ENCODE peak calls at places on chromosomes 4 and X, in nine cellular contexts. One of them, this sample, is unnamed.

GRCh38 chr4:110208419-110208818 is 10.0 kb upstream of the ELOVL6 start:
- DNase-seq in GM18507: no peak
- DNase-seq in stomach: no peak
- DNase-seq in ecto neural progenitor cell: no peak
- DNase-seq in iris pigment epithelial cell: no peak
- DNase-seq in NCI-H1417: no peak
- DNase-seq in kidney: no peak
- DNase-seq in left lung: no peak
- DNase-seq in NCI-H2081: no peak
- DNase-seq in this sample: no peak

GRCh38 chr4:31518796-31519250 is 798.7 kb downstream of the PCDH7 start:
- DNase-seq in GM18507: no peak
- DNase-seq in NCI-H1417: no peak
- DNase-seq in ecto neural progenitor cell: no peak
- DNase-seq in kidney: no peak
- DNase-seq in stomach: no peak
- DNase-seq in left lung: no peak
- DNase-seq in iris pigment epithelial cell: peak; percentile 48
- DNase-seq in NCI-H2081: no peak
- DNase-seq in this sample: no peak

GRCh38 chr4:183441276-183441675 is 3.2 kb upstream of the CDKN2AIP start:
- DNase-seq in left lung: no peak
- DNase-seq in stomach: no peak
- DNase-seq in NCI-H1417: no peak
- DNase-seq in GM18507: no peak
- DNase-seq in ecto neural progenitor cell: no peak
- DNase-seq in kidney: no peak
- DNase-seq in iris pigment epithelial cell: no peak
- DNase-seq in NCI-H2081: no peak
- DNase-seq in this sample: no peak

GRCh38 chrX:135395064-135395463 is 26.7 kb upstream of the SMIM10L2A start:
- DNase-seq in left lung: no peak
- DNase-seq in GM18507: no peak
- DNase-seq in ecto neural progenitor cell: no peak
- DNase-seq in NCI-H1417: no peak
- DNase-seq in NCI-H2081: no peak
- DNase-seq in stomach: no peak
- DNase-seq in kidney: no peak
- DNase-seq in iris pigment epithelial cell: no peak
- DNase-seq in this sample: no peak

GRCh38 chr4:33189169-33189568 is 2469.0 kb downstream of the PCDH7 start:
- DNase-seq in GM18507: no peak
- DNase-seq in stomach: no peak
- DNase-seq in ecto neural progenitor cell: no peak
- DNase-seq in left lung: no peak
- DNase-seq in NCI-H1417: no peak
- DNase-seq in NCI-H2081: no peak
- DNase-seq in iris pigment epithelial cell: no peak
- DNase-seq in kidney: no peak
- DNase-seq in this sample: no peak

GRCh38 chr4:8330821-8331566 is 61.4 kb downstream of the HTRA3 start:
- DNase-seq in kidney: peak; percentile 86
- DNase-seq in GM18507: no peak
- DNase-seq in NCI-H2081: no peak
- DNase-seq in NCI-H1417: no peak
- DNase-seq in stomach: peak; percentile 25
- DNase-seq in iris pigment epithelial cell: no peak
- DNase-seq in ecto neural progenitor cell: no peak
- DNase-seq in left lung: no peak
- DNase-seq in this sample: no peak

GRCh38 chr4:54908744-54909143 is 216.7 kb downstream of the KDR start:
- DNase-seq in GM18507: no peak
- DNase-seq in left lung: no peak
- DNase-seq in stomach: no peak
- DNase-seq in NCI-H2081: no peak
- DNase-seq in kidney: no peak
- DNase-seq in NCI-H1417: no peak
- DNase-seq in ecto neural progenitor cell: no peak
- DNase-seq in iris pigment epithelial cell: no peak
- DNase-seq in this sample: no peak

GRCh38 chr4:137707626-137708025 is 175.3 kb upstream of the PCDH18 start:
- DNase-seq in iris pigment epithelial cell: peak; percentile 72
- DNase-seq in ecto neural progenitor cell: no peak
- DNase-seq in NCI-H1417: no peak
- DNase-seq in GM18507: no peak
- DNase-seq in kidney: no peak
- DNase-seq in NCI-H2081: no peak
- DNase-seq in left lung: no peak
- DNase-seq in stomach: no peak
- DNase-seq in this sample: no peak

GRCh38 chrX:104618106-104618895 is 52.3 kb downstream of the IL1RAPL2 start:
- DNase-seq in kidney: no peak
- DNase-seq in iris pigment epithelial cell: no peak
- DNase-seq in NCI-H2081: no peak
- DNase-seq in left lung: no peak
- DNase-seq in GM18507: no peak
- DNase-seq in ecto neural progenitor cell: no peak
- DNase-seq in stomach: no peak
- DNase-seq in NCI-H1417: no peak
- DNase-seq in this sample: no peak

GRCh38 chr4:32140636-32141035 is 1420.5 kb downstream of the PCDH7 start:
- DNase-seq in kidney: no peak
- DNase-seq in ecto neural progenitor cell: no peak
- DNase-seq in iris pigment epithelial cell: peak; percentile 80
- DNase-seq in GM18507: no peak
- DNase-seq in NCI-H1417: no peak
- DNase-seq in NCI-H2081: no peak
- DNase-seq in stomach: no peak
- DNase-seq in left lung: no peak
- DNase-seq in this sample: no peak

GRCh38 chr4:166284221-166284620 is 411.2 kb downstream of the TLL1 start:
- DNase-seq in NCI-H2081: no peak
- DNase-seq in iris pigment epithelial cell: no peak
- DNase-seq in stomach: no peak
- DNase-seq in left lung: no peak
- DNase-seq in ecto neural progenitor cell: no peak
- DNase-seq in GM18507: no peak
- DNase-seq in kidney: no peak
- DNase-seq in NCI-H1417: no peak
- DNase-seq in this sample: no peak

GRCh38 chrX:71618303-71618721 is at the start of gene CXCR3:
- DNase-seq in left lung: peak; percentile 50
- DNase-seq in stomach: no peak
- DNase-seq in kidney: no peak
- DNase-seq in NCI-H1417: no peak
- DNase-seq in iris pigment epithelial cell: no peak
- DNase-seq in ecto neural progenitor cell: no peak
- DNase-seq in GM18507: no peak
- DNase-seq in NCI-H2081: no peak
- DNase-seq in this sample: no peak

GRCh38 chr4:140930556-140930955 is 174.4 kb upstream of the TBC1D9 start:
- DNase-seq in ecto neural progenitor cell: no peak
- DNase-seq in stomach: no peak
- DNase-seq in kidney: no peak
- DNase-seq in iris pigment epithelial cell: no peak
- DNase-seq in NCI-H2081: no peak
- DNase-seq in GM18507: no peak
- DNase-seq in left lung: no peak
- DNase-seq in NCI-H1417: no peak
- DNase-seq in this sample: no peak

GRCh38 chrX:38305971-38306370 is 21.3 kb downstream of the RPGR start:
- DNase-seq in stomach: no peak
- DNase-seq in NCI-H2081: no peak
- DNase-seq in left lung: no peak
- DNase-seq in NCI-H1417: no peak
- DNase-seq in ecto neural progenitor cell: no peak
- DNase-seq in kidney: no peak
- DNase-seq in iris pigment epithelial cell: peak; percentile 84
- DNase-seq in GM18507: no peak
- DNase-seq in this sample: no peak

GRCh38 chrX:94178145-94178790 is 504.3 kb downstream of the FAM133A start:
- DNase-seq in stomach: no peak
- DNase-seq in kidney: no peak
- DNase-seq in GM18507: no peak
- DNase-seq in NCI-H2081: no peak
- DNase-seq in iris pigment epithelial cell: peak; percentile 0
- DNase-seq in NCI-H1417: no peak
- DNase-seq in ecto neural progenitor cell: no peak
- DNase-seq in left lung: no peak
- DNase-seq in this sample: no peak

GRCh38 chr4:88225216-88226107 is 58.9 kb downstream of the PPM1K start:
- DNase-seq in kidney: no peak
- DNase-seq in stomach: no peak
- DNase-seq in NCI-H2081: no peak
- DNase-seq in left lung: no peak
- DNase-seq in GM18507: no peak
- DNase-seq in iris pigment epithelial cell: peak; percentile 55
- DNase-seq in ecto neural progenitor cell: no peak
- DNase-seq in NCI-H1417: no peak
- DNase-seq in this sample: no peak

GRCh38 chr4:55547918-55548317 is 1.2 kb upstream of the CLOCK start:
- DNase-seq in GM18507: no peak
- DNase-seq in kidney: no peak
- DNase-seq in ecto neural progenitor cell: no peak
- DNase-seq in NCI-H1417: no peak
- DNase-seq in stomach: no peak
- DNase-seq in NCI-H2081: no peak
- DNase-seq in iris pigment epithelial cell: no peak
- DNase-seq in left lung: no peak
- DNase-seq in this sample: no peak

GRCh38 chr4:125482822-125483221 is 168.1 kb downstream of the FAT4 start:
- DNase-seq in left lung: no peak
- DNase-seq in kidney: no peak
- DNase-seq in NCI-H1417: no peak
- DNase-seq in NCI-H2081: no peak
- DNase-seq in iris pigment epithelial cell: no peak
- DNase-seq in ecto neural progenitor cell: no peak
- DNase-seq in GM18507: no peak
- DNase-seq in stomach: no peak
- DNase-seq in this sample: no peak

GRCh38 chr4:74848774-74849173 is 54.5 kb upstream of the BTC start:
- DNase-seq in iris pigment epithelial cell: no peak
- DNase-seq in NCI-H1417: no peak
- DNase-seq in stomach: no peak
- DNase-seq in left lung: no peak
- DNase-seq in ecto neural progenitor cell: no peak
- DNase-seq in kidney: no peak
- DNase-seq in NCI-H2081: no peak
- DNase-seq in GM18507: no peak
- DNase-seq in this sample: no peak

GRCh38 chr4:8763966-8764901 is 107.4 kb downstream of the HMX1 start:
- DNase-seq in GM18507: no peak
- DNase-seq in NCI-H2081: no peak
- DNase-seq in left lung: peak; percentile 24
- DNase-seq in stomach: no peak
- DNase-seq in kidney: peak; percentile 56
- DNase-seq in ecto neural progenitor cell: no peak
- DNase-seq in iris pigment epithelial cell: no peak
- DNase-seq in NCI-H1417: no peak
- DNase-seq in this sample: peak; percentile 6

GRCh38 chr4:176548571-176548970 is 228.8 kb downstream of the SPCS3 start:
- DNase-seq in kidney: no peak
- DNase-seq in stomach: no peak
- DNase-seq in NCI-H1417: no peak
- DNase-seq in NCI-H2081: no peak
- DNase-seq in left lung: no peak
- DNase-seq in iris pigment epithelial cell: peak; percentile 87
- DNase-seq in ecto neural progenitor cell: no peak
- DNase-seq in GM18507: no peak
- DNase-seq in this sample: no peak

GRCh38 chr4:169971456-169972015 is 54.7 kb downstream of the MFAP3L start:
- DNase-seq in ecto neural progenitor cell: no peak
- DNase-seq in NCI-H2081: no peak
- DNase-seq in kidney: no peak
- DNase-seq in left lung: no peak
- DNase-seq in NCI-H1417: no peak
- DNase-seq in stomach: no peak
- DNase-seq in GM18507: no peak
- DNase-seq in iris pigment epithelial cell: no peak
- DNase-seq in this sample: no peak

GRCh38 chrX:10702031-10702430 is 81.6 kb upstream of the MID1 start:
- DNase-seq in kidney: no peak
- DNase-seq in ecto neural progenitor cell: no peak
- DNase-seq in stomach: no peak
- DNase-seq in NCI-H1417: no peak
- DNase-seq in NCI-H2081: no peak
- DNase-seq in iris pigment epithelial cell: no peak
- DNase-seq in GM18507: no peak
- DNase-seq in left lung: no peak
- DNase-seq in this sample: no peak

GRCh38 chr4:177128306-177128705 is 181.4 kb upstream of the NEIL3 start:
- DNase-seq in iris pigment epithelial cell: peak; percentile 83
- DNase-seq in ecto neural progenitor cell: no peak
- DNase-seq in stomach: no peak
- DNase-seq in NCI-H1417: no peak
- DNase-seq in GM18507: no peak
- DNase-seq in left lung: no peak
- DNase-seq in kidney: no peak
- DNase-seq in NCI-H2081: no peak
- DNase-seq in this sample: no peak

GRCh38 chr4:71709961-71710360 is 73.9 kb downstream of the GC start:
- DNase-seq in NCI-H1417: peak; percentile 19
- DNase-seq in stomach: no peak
- DNase-seq in iris pigment epithelial cell: peak; percentile 1
- DNase-seq in ecto neural progenitor cell: no peak
- DNase-seq in GM18507: no peak
- DNase-seq in NCI-H2081: no peak
- DNase-seq in kidney: no peak
- DNase-seq in left lung: no peak
- DNase-seq in this sample: no peak

GRCh38 chrX:151981129-151981528 is 6.7 kb upstream of the GABRE start:
- DNase-seq in NCI-H2081: no peak
- DNase-seq in iris pigment epithelial cell: peak; percentile 64
- DNase-seq in ecto neural progenitor cell: no peak
- DNase-seq in NCI-H1417: no peak
- DNase-seq in left lung: no peak
- DNase-seq in GM18507: no peak
- DNase-seq in stomach: no peak
- DNase-seq in kidney: no peak
- DNase-seq in this sample: no peak

GRCh38 chrX:49910344-49910743 is 12.1 kb upstream of the CLCN5 start:
- DNase-seq in ecto neural progenitor cell: no peak
- DNase-seq in stomach: no peak
- DNase-seq in left lung: no peak
- DNase-seq in GM18507: no peak
- DNase-seq in kidney: no peak
- DNase-seq in NCI-H2081: peak; percentile 43
- DNase-seq in iris pigment epithelial cell: no peak
- DNase-seq in NCI-H1417: peak; percentile 71
- DNase-seq in this sample: no peak

GRCh38 chrX:76126851-76127250 is 46.0 kb upstream of the PBDC1 start:
- DNase-seq in iris pigment epithelial cell: no peak
- DNase-seq in NCI-H1417: no peak
- DNase-seq in stomach: no peak
- DNase-seq in GM18507: no peak
- DNase-seq in left lung: no peak
- DNase-seq in kidney: no peak
- DNase-seq in NCI-H2081: no peak
- DNase-seq in ecto neural progenitor cell: no peak
- DNase-seq in this sample: no peak

GRCh38 chr4:13294961-13295605 is 189.1 kb downstream of the RAB28 start:
- DNase-seq in kidney: no peak
- DNase-seq in stomach: no peak
- DNase-seq in left lung: no peak
- DNase-seq in NCI-H2081: no peak
- DNase-seq in ecto neural progenitor cell: no peak
- DNase-seq in GM18507: no peak
- DNase-seq in NCI-H1417: no peak
- DNase-seq in iris pigment epithelial cell: peak; percentile 9
- DNase-seq in this sample: no peak

GRCh38 chrX:113305496-113305895 is 464.9 kb upstream of the AMOT start:
- DNase-seq in GM18507: no peak
- DNase-seq in left lung: no peak
- DNase-seq in NCI-H2081: no peak
- DNase-seq in ecto neural progenitor cell: no peak
- DNase-seq in NCI-H1417: no peak
- DNase-seq in iris pigment epithelial cell: peak; percentile 49
- DNase-seq in kidney: no peak
- DNase-seq in stomach: no peak
- DNase-seq in this sample: no peak

GRCh38 chr4:95549246-95550138 is 719 bp upstream of the UNC5C start:
- DNase-seq in iris pigment epithelial cell: peak; percentile 31
- DNase-seq in left lung: no peak
- DNase-seq in NCI-H2081: peak; percentile 15
- DNase-seq in kidney: peak; percentile 93
- DNase-seq in stomach: peak; percentile 27
- DNase-seq in ecto neural progenitor cell: peak; percentile 83
- DNase-seq in GM18507: no peak
- DNase-seq in NCI-H1417: no peak
- DNase-seq in this sample: peak; percentile 52